ENCODE peak calls at places on chromosome 12, in eight cellular contexts. J is left ventricle myocardium inferior; F is CD8-positive, alpha-beta T cell; A is fibroblast of lung; M is naive thymus-derived CD4-positive, alpha-beta T cell; Z is PC-3; K is adrenal gland; P is aorta. Y is an unnamed sample. For H3K4me1, H3K27me3 and H3K9me3, the result is how much of the 10 kb centered on the place peaks cover.

GRCh38 chr12:49540229-49541139 is 1.7 kb downstream of the KCNH3 start:
- DNase-seq in J (no peak), F (no peak), A (no peak), M (no peak), Z (peak), K (no peak), P (peak), Y (no peak)

GRCh38 chr12:129659927-129660326 is 243.9 kb downstream of the TMEM132D start:
- DNase-seq in J (no peak), F (no peak), A (peak), M (no peak), Z (no peak), K (peak), P (no peak), Y (peak)

GRCh38 chr12:68406134-68406576 is 74.0 kb upstream of the MDM1 start:
- DNase-seq in J (peak), F (no peak), A (peak), M (no peak), Z (peak), K (peak), P (peak), Y (peak)

GRCh38 chr12:90905691-90906370 is 49.1 kb downstream of the CCER1 start:
- DNase-seq in J (no peak), F (no peak), A (peak), M (no peak), Z (peak), K (no peak), P (no peak), Y (no peak)

GRCh38 chr12:19095869-19096480 is 33.6 kb upstream of the PLEKHA5 start:
- DNase-seq in J (no peak), F (no peak), A (peak), M (no peak), Z (peak), K (no peak), P (no peak), Y (no peak)

GRCh38 chr12:124938606-124939427 is 24.4 kb upstream of the UBC start:
- DNase-seq in J (peak), F (peak), A (peak), M (no peak), Z (peak), K (peak), P (peak), Y (peak)

GRCh38 chr12:82505150-82505549 is 146.8 kb downstream of the METTL25 start:
- DNase-seq in J (no peak), F (no peak), A (no peak), M (no peak), Z (no peak), K (no peak), P (no peak), Y (no peak)

GRCh38 chr12:112599871-112600270 is 181.1 kb downstream of the PTPN11 start:
- DNase-seq in J (no peak), F (no peak), A (no peak), M (no peak), Z (peak), K (peak), P (no peak), Y (no peak)

GRCh38 chr12:46886541-46887041 is 60.8 kb upstream of the SLC38A4 start:
- DNase-seq in J (no peak), F (no peak), A (peak), M (no peak), Z (peak), K (no peak), P (no peak), Y (peak)

GRCh38 chr12:59929091-59929490 is 333.3 kb downstream of the SLC16A7 start:
- DNase-seq in J (no peak), F (no peak), A (peak), M (no peak), Z (peak), K (no peak), P (no peak), Y (no peak)

GRCh38 chr12:7060353-7060954 is at the start of gene C1S:
- DNase-seq in J (peak), F (no peak), A (peak), M (no peak), Z (peak), K (peak), P (peak), Y (peak)

GRCh38 chr12:89289720-89290119 is 62.6 kb downstream of the DUSP6 start:
- DNase-seq in J (no peak), F (no peak), A (no peak), M (no peak), Z (peak), K (no peak), P (no peak), Y (no peak)

GRCh38 chr12:113161415-113162016 is 12.0 kb downstream of the CFAP73 start:
- DNase-seq in J (no peak), F (no peak), A (peak), M (no peak), Z (peak), K (peak), P (no peak), Y (peak)

GRCh38 chr12:78473136-78473535 is 391.4 kb upstream of the SYT1 start:
- DNase-seq in J (no peak), F (no peak), A (peak), M (no peak), Z (peak), K (no peak), P (no peak), Y (no peak)

GRCh38 chr12:130879212-130879686 is 7.4 kb downstream of the RAN start:
- DNase-seq in J (no peak), F (no peak), A (no peak), M (no peak), Z (no peak), K (no peak), P (no peak), Y (peak)

GRCh38 chr12:52608161-52608560 is 6.9 kb upstream of the KRT72 start:
- DNase-seq in J (no peak), F (no peak), A (no peak), M (no peak), Z (no peak), K (no peak), P (no peak), Y (no peak)

GRCh38 chr12:92300781-92301180 is 155.1 kb upstream of the BTG1 start:
- DNase-seq in J (no peak), F (no peak), A (no peak), M (no peak), Z (no peak), K (no peak), P (no peak), Y (no peak)

GRCh38 chr12:56223571-56224101 is 506 bp upstream of the NABP2 start:
- DNase-seq in J (no peak), F (no peak), A (no peak), M (peak), Z (no peak), K (no peak), P (no peak), Y (no peak)

GRCh38 chr12:110015132-110015531 is 15.9 kb downstream of the ANKRD13A start:
- DNase-seq in J (no peak), F (no peak), A (no peak), M (peak), Z (no peak), K (no peak), P (no peak), Y (no peak)

GRCh38 chr12:12939888-12940287 is 12.1 kb downstream of the GPRC5D start:
- DNase-seq in J (no peak), F (no peak), A (no peak), M (no peak), Z (no peak), K (no peak), P (no peak), Y (no peak)

GRCh38 chr12:130441771-130442760 is 104.4 kb downstream of the PIWIL1 start:
- DNase-seq in J (no peak), F (no peak), A (no peak), M (no peak), Z (no peak), K (no peak), P (peak), Y (no peak)

GRCh38 chr12:105428793-105429192 is 98.3 kb downstream of the C12orf75 start:
- DNase-seq in J (no peak), F (no peak), A (no peak), M (no peak), Z (no peak), K (no peak), P (no peak), Y (no peak)

GRCh38 chr12:109739747-109740693 is 26.4 kb downstream of the FAM222A start:
- DNase-seq in J (peak), F (no peak), A (no peak), M (no peak), Z (no peak), K (peak), P (peak), Y (no peak)

GRCh38 chr12:84336231-84336630 is 576.4 kb downstream of the SLC6A15 start:
- DNase-seq in J (no peak), F (no peak), A (peak), M (no peak), Z (no peak), K (no peak), P (no peak), Y (no peak)

GRCh38 chr12:59972941-59973340 is 377.1 kb downstream of the SLC16A7 start:
- DNase-seq in J (no peak), F (no peak), A (peak), M (no peak), Z (peak), K (no peak), P (no peak), Y (no peak)

GRCh38 chr12:108348842-108349241 is 9.7 kb upstream of the CMKLR1 start:
- DNase-seq in J (no peak), F (no peak), A (no peak), M (no peak), Z (no peak), K (no peak), P (no peak), Y (no peak)

GRCh38 chr12:82517027-82517426 is 158.7 kb downstream of the METTL25 start:
- DNase-seq in J (no peak), F (no peak), A (no peak), M (no peak), Z (peak), K (no peak), P (no peak), Y (peak)

GRCh38 chr12:114167431-114167830 is 201.3 kb upstream of the RBM19 start:
- DNase-seq in J (no peak), F (no peak), A (peak), M (no peak), Z (no peak), K (no peak), P (no peak), Y (no peak)

GRCh38 chr12:125568306-125568705 is 503.1 kb downstream of the AACS start:
- DNase-seq in J (no peak), F (no peak), A (no peak), M (no peak), Z (no peak), K (no peak), P (no peak), Y (no peak)

GRCh38 chr12:57047981-57048380 is 1.9 kb downstream of the MYO1A start:
- DNase-seq in J (no peak), F (no peak), A (peak), M (no peak), Z (no peak), K (no peak), P (no peak), Y (no peak)

GRCh38 chr12:32455607-32456063 is 56.3 kb downstream of the FGD4 start:
- DNase-seq in J (no peak), F (no peak), A (peak), M (peak), Z (peak), K (peak), P (no peak), Y (peak)

GRCh38 chr12:2397356-2398045 is 344.7 kb downstream of the CACNA1C start:
- DNase-seq in J (no peak), F (no peak), A (peak), M (no peak), Z (no peak), K (peak), P (no peak), Y (no peak)
- H3K4me1 ChIP-seq in J (half or more), F (under half), A (under half), M (under half), Z (under half), K (under half), P (under half), Y (under half)

GRCh38 chr12:48008349-48008748 is 4.1 kb upstream of the COL2A1 start:
- DNase-seq in J (no peak), F (no peak), A (no peak), M (no peak), Z (no peak), K (no peak), P (no peak), Y (no peak)
- H3K27me3 ChIP-seq in J (half or more), F (under half), A (half or more), M (under half), Z (under half), K (under half), P (under half), Y (under half)

GRCh38 chr12:133080051-133080618 is 588 bp upstream of the ZNF140 start:
- DNase-seq in J (peak), F (peak), A (peak), M (peak), Z (peak), K (peak), P (peak), Y (peak)

GRCh38 chr12:133080619-133081407 is at the start of gene ZNF140:
- DNase-seq in J (peak), F (peak), A (peak), M (peak), Z (peak), K (peak), P (peak), Y (peak)

GRCh38 chr12:133083345-133083744 is 2.6 kb downstream of the ZNF140 start:
- DNase-seq in J (no peak), F (no peak), A (no peak), M (no peak), Z (no peak), K (no peak), P (no peak), Y (no peak)

GRCh38 chr12:133081408-133081806 is 684 bp downstream of the ZNF140 start:
- DNase-seq in J (no peak), F (no peak), A (no peak), M (no peak), Z (no peak), K (peak), P (no peak), Y (no peak)
- H3K9me3 ChIP-seq in J (half or more), F (half or more), A (under half), M (under half), Z (under half), K (under half), P (under half), Y (under half)

DNA sequence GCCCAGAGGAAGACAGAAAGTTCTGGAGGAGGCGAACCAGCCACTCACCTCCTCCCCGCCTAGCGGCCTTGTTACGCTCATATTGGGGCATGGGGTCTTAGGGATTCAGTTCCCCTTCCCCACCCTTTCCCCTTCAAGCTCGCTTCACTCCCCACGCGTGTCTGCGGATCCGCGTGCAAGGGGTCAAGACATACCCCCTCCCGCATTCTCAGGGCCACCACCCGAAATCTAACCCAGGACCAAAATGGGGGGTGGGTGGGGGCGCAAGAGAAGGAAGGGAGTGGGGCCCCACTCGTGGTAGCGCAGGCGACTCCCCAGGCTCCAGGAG is 576 bp upstream of the RFX4 start:
- DNase-seq in J (no peak), F (no peak), A (no peak), M (no peak), Z (no peak), K (no peak), P (no peak), Y (no peak)
- H3K4me1 ChIP-seq in J (half or more), F (under half), A (under half), M (under half), Z (under half), K (under half), P (under half), Y (under half)

GRCh38 chr12:75658826-75659823 is 147.7 kb upstream of the KRR1 start:
- DNase-seq in J (no peak), F (no peak), A (peak), M (no peak), Z (peak), K (no peak), P (no peak), Y (peak)

GRCh38 chr12:75656210-75656609 is 144.8 kb upstream of the KRR1 start:
- DNase-seq in J (no peak), F (no peak), A (no peak), M (no peak), Z (no peak), K (no peak), P (no peak), Y (no peak)

GRCh38 chr12:75658286-75658685 is 146.9 kb upstream of the KRR1 start:
- DNase-seq in J (no peak), F (no peak), A (no peak), M (no peak), Z (peak), K (no peak), P (no peak), Y (no peak)

GRCh38 chr12:75656650-75657049 is 145.2 kb upstream of the KRR1 start:
- DNase-seq in J (no peak), F (no peak), A (peak), M (no peak), Z (peak), K (no peak), P (no peak), Y (no peak)

GRCh38 chr12:75657866-75658265 is 146.5 kb upstream of the KRR1 start:
- DNase-seq in J (no peak), F (no peak), A (peak), M (no peak), Z (no peak), K (no peak), P (no peak), Y (no peak)
- H3K27me3 ChIP-seq in J (under half), F (under half), A (under half), M (under half), Z (under half), K (under half), P (under half), Y (under half)

DNA sequence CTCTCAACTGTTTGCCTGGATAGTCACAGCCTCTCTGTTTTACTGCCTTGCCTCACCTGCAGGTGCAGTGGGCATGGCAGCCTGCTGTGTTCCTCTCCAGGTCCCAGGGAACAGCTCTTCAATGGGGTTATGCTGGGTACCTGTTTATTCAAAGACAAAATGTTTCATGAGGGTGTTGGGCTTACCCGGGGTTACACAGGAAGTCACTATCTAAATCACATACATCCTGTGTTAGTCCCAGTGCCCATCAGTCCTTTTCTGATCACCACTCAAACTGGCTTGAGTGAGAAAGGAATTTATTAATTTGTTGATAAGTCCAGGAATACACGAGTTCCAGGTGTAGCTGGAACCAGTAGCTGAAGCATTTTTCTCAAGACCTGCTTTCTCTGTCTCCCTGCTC is 1503.6 kb upstream of the TMEM132C start:
- DNase-seq in J (no peak), F (no peak), A (no peak), M (no peak), Z (no peak), K (no peak), P (no peak), Y (no peak)
- H3K9me3 ChIP-seq in J (half or more), F (under half), A (under half), M (under half), Z (under half), K (under half), P (under half), Y (under half)

DNA sequence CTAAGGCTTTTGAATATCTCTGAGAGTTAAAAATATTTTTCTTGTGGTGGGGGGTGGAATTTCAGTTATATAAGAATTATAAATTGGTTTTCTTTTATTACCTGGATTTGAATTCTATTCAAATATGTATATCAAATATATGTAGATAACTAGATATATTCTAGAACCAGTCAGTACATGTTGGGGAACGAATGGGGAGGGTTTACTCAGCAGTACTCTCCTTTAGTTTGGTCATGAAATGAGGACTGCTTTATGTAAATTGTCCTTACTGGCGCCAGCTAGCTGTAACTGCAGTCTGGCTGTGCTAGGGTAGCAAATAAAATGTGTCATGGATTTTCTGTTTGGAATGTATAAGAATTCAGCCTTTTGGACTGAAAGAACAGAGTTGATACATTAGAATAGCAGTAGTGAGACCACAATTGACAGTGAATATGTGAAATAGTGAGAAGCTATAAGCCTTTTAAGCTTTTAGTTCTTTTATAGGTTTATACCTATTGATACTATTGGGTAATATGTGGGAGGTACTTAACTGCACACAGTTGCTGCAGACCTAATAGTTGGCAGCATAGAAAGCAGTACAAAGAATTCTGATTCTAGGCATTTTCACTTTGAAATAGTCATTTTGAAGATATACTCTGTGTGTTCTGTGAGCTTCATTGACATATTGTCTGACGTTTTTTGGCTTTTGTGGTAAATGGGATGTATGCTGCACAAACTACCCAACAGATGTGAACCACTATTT is 29.0 kb downstream of the ATF7IP start:
- DNase-seq in J (no peak), F (no peak), A (peak), M (peak), Z (peak), K (peak), P (no peak), Y (peak)
- H3K4me1 ChIP-seq in J (half or more), F (half or more), A (under half), M (half or more), Z (under half), K (half or more), P (under half), Y (under half)

Y was measured in SJCRH30.